ENCODE peak calls at places on chromosomes 16 and 17, in five cellular contexts. One of them, this sample, is unnamed.

GRCh38 chr17:27038676-27039075 is 255.2 kb upstream of the WSB1 start:
- DNase-seq in GM04504: no peak
- DNase-seq in activated T-helper 9 cell treated with anti-CD3 and anti-CD28 coated beads, Interleukin-2, amount 50 U/mL, for 16 hours: no peak
- DNase-seq in posterior cingulate gyrus: no peak
- DNase-seq in D721Med: no peak
- DNase-seq in this sample: no peak

GRCh38 chr17:62780273-62780672 is 27.8 kb downstream of the MARCHF10 start:
- DNase-seq in D721Med: no peak
- DNase-seq in activated T-helper 9 cell treated with anti-CD3 and anti-CD28 coated beads, Interleukin-2, amount 50 U/mL, for 16 hours: no peak
- DNase-seq in GM04504: no peak
- DNase-seq in posterior cingulate gyrus: no peak
- DNase-seq in this sample: no peak

GRCh38 chr16:46828943-46829342 is 2.0 kb downstream of the C16orf87 start:
- DNase-seq in D721Med: no peak
- DNase-seq in posterior cingulate gyrus: no peak
- DNase-seq in activated T-helper 9 cell treated with anti-CD3 and anti-CD28 coated beads, Interleukin-2, amount 50 U/mL, for 16 hours: no peak
- DNase-seq in GM04504: no peak
- DNase-seq in this sample: no peak

GRCh38 chr16:53370827-53371226 is 63.4 kb upstream of the RBL2 start:
- DNase-seq in activated T-helper 9 cell treated with anti-CD3 and anti-CD28 coated beads, Interleukin-2, amount 50 U/mL, for 16 hours: no peak
- DNase-seq in posterior cingulate gyrus: no peak
- DNase-seq in D721Med: no peak
- DNase-seq in GM04504: no peak
- DNase-seq in this sample: no peak

GRCh38 chr16:85182774-85183173 is 70.5 kb upstream of the CIBAR2 start:
- DNase-seq in GM04504: no peak
- DNase-seq in D721Med: no peak
- DNase-seq in posterior cingulate gyrus: no peak
- DNase-seq in activated T-helper 9 cell treated with anti-CD3 and anti-CD28 coated beads, Interleukin-2, amount 50 U/mL, for 16 hours: no peak
- DNase-seq in this sample: no peak

GRCh38 chr16:9534759-9535158 is 443.3 kb downstream of the HAPSTR1 start:
- DNase-seq in GM04504: no peak
- DNase-seq in activated T-helper 9 cell treated with anti-CD3 and anti-CD28 coated beads, Interleukin-2, amount 50 U/mL, for 16 hours: no peak
- DNase-seq in posterior cingulate gyrus: no peak
- DNase-seq in D721Med: no peak
- DNase-seq in this sample: no peak

GRCh38 chr17:9321862-9322261 is 253.8 kb downstream of the STX8 start:
- DNase-seq in GM04504: no peak
- DNase-seq in posterior cingulate gyrus: no peak
- DNase-seq in D721Med: no peak
- DNase-seq in activated T-helper 9 cell treated with anti-CD3 and anti-CD28 coated beads, Interleukin-2, amount 50 U/mL, for 16 hours: no peak
- DNase-seq in this sample: no peak

GRCh38 chr17:29115435-29115834 is 64.8 kb downstream of the MYO18A start:
- DNase-seq in activated T-helper 9 cell treated with anti-CD3 and anti-CD28 coated beads, Interleukin-2, amount 50 U/mL, for 16 hours: no peak
- DNase-seq in posterior cingulate gyrus: no peak
- DNase-seq in GM04504: no peak
- DNase-seq in D721Med: no peak
- DNase-seq in this sample: no peak

GRCh38 chr17:10156579-10157488 is 41.6 kb downstream of the GAS7 start:
- DNase-seq in posterior cingulate gyrus: no peak
- DNase-seq in GM04504: no peak
- DNase-seq in D721Med: no peak
- DNase-seq in activated T-helper 9 cell treated with anti-CD3 and anti-CD28 coated beads, Interleukin-2, amount 50 U/mL, for 16 hours: no peak
- DNase-seq in this sample: peak; percentile 40

GRCh38 chr17:2814499-2815341 is 18.5 kb downstream of the RAP1GAP2 start:
- DNase-seq in posterior cingulate gyrus: no peak
- DNase-seq in activated T-helper 9 cell treated with anti-CD3 and anti-CD28 coated beads, Interleukin-2, amount 50 U/mL, for 16 hours: peak; percentile 85
- DNase-seq in GM04504: no peak
- DNase-seq in D721Med: no peak
- DNase-seq in this sample: no peak

GRCh38 chr17:56297142-56297541 is 143.9 kb downstream of the ANKFN1 start:
- DNase-seq in GM04504: peak; percentile 26
- DNase-seq in activated T-helper 9 cell treated with anti-CD3 and anti-CD28 coated beads, Interleukin-2, amount 50 U/mL, for 16 hours: no peak
- DNase-seq in D721Med: no peak
- DNase-seq in posterior cingulate gyrus: no peak
- DNase-seq in this sample: no peak

GRCh38 chr17:2087597-2088211 is 32.8 kb downstream of the HIC1 start:
- DNase-seq in posterior cingulate gyrus: no peak
- DNase-seq in D721Med: no peak
- DNase-seq in GM04504: no peak
- DNase-seq in activated T-helper 9 cell treated with anti-CD3 and anti-CD28 coated beads, Interleukin-2, amount 50 U/mL, for 16 hours: peak; percentile 35
- DNase-seq in this sample: no peak

GRCh38 chr16:11398136-11398535 is 52.9 kb downstream of the RMI2 start:
- DNase-seq in GM04504: no peak
- DNase-seq in D721Med: no peak
- DNase-seq in posterior cingulate gyrus: no peak
- DNase-seq in activated T-helper 9 cell treated with anti-CD3 and anti-CD28 coated beads, Interleukin-2, amount 50 U/mL, for 16 hours: no peak
- DNase-seq in this sample: no peak

GRCh38 chr16:87062569-87063442 is 254.4 kb downstream of the C16orf95 start:
- DNase-seq in posterior cingulate gyrus: peak; percentile 53
- DNase-seq in activated T-helper 9 cell treated with anti-CD3 and anti-CD28 coated beads, Interleukin-2, amount 50 U/mL, for 16 hours: no peak
- DNase-seq in GM04504: no peak
- DNase-seq in D721Med: no peak
- DNase-seq in this sample: peak; percentile 9

GRCh38 chr17:83136931-83137330 is 57.5 kb downstream of the METRNL start:
- DNase-seq in D721Med: no peak
- DNase-seq in GM04504: no peak
- DNase-seq in posterior cingulate gyrus: no peak
- DNase-seq in activated T-helper 9 cell treated with anti-CD3 and anti-CD28 coated beads, Interleukin-2, amount 50 U/mL, for 16 hours: no peak
- DNase-seq in this sample: no peak

GRCh38 chr17:64202683-64203430 is 60.2 kb downstream of the TEX2 start:
- DNase-seq in posterior cingulate gyrus: peak; percentile 55
- DNase-seq in GM04504: no peak
- DNase-seq in activated T-helper 9 cell treated with anti-CD3 and anti-CD28 coated beads, Interleukin-2, amount 50 U/mL, for 16 hours: no peak
- DNase-seq in D721Med: no peak
- DNase-seq in this sample: peak; percentile 84

GRCh38 chr16:22307838-22308237 is 10.6 kb downstream of the POLR3E start:
- DNase-seq in activated T-helper 9 cell treated with anti-CD3 and anti-CD28 coated beads, Interleukin-2, amount 50 U/mL, for 16 hours: no peak
- DNase-seq in D721Med: no peak
- DNase-seq in GM04504: no peak
- DNase-seq in posterior cingulate gyrus: no peak
- DNase-seq in this sample: no peak

GRCh38 chr17:49564638-49565037 is 11.0 kb upstream of the NXPH3 start:
- DNase-seq in posterior cingulate gyrus: no peak
- DNase-seq in activated T-helper 9 cell treated with anti-CD3 and anti-CD28 coated beads, Interleukin-2, amount 50 U/mL, for 16 hours: no peak
- DNase-seq in D721Med: no peak
- DNase-seq in GM04504: no peak
- DNase-seq in this sample: no peak

GRCh38 chr17:42518046-42518754 is 17.8 kb upstream of the NAGLU start:
- DNase-seq in D721Med: no peak
- DNase-seq in GM04504: peak; percentile 96
- DNase-seq in activated T-helper 9 cell treated with anti-CD3 and anti-CD28 coated beads, Interleukin-2, amount 50 U/mL, for 16 hours: no peak
- DNase-seq in posterior cingulate gyrus: peak; percentile 19
- DNase-seq in this sample: no peak

GRCh38 chr16:86828653-86829052 is 250.3 kb downstream of the FOXL1 start:
- DNase-seq in GM04504: no peak
- DNase-seq in activated T-helper 9 cell treated with anti-CD3 and anti-CD28 coated beads, Interleukin-2, amount 50 U/mL, for 16 hours: no peak
- DNase-seq in D721Med: no peak
- DNase-seq in posterior cingulate gyrus: no peak
- DNase-seq in this sample: no peak

GRCh38 chr16:62741692-62742091 is 705.5 kb upstream of the CDH8 start:
- DNase-seq in posterior cingulate gyrus: no peak
- DNase-seq in D721Med: no peak
- DNase-seq in activated T-helper 9 cell treated with anti-CD3 and anti-CD28 coated beads, Interleukin-2, amount 50 U/mL, for 16 hours: no peak
- DNase-seq in GM04504: no peak
- DNase-seq in this sample: no peak

GRCh38 chr16:66150691-66151090 is 215.8 kb upstream of the CDH5 start:
- DNase-seq in posterior cingulate gyrus: no peak
- DNase-seq in GM04504: no peak
- DNase-seq in D721Med: no peak
- DNase-seq in activated T-helper 9 cell treated with anti-CD3 and anti-CD28 coated beads, Interleukin-2, amount 50 U/mL, for 16 hours: no peak
- DNase-seq in this sample: no peak

GRCh38 chr16:8716592-8716991 is 42.2 kb downstream of the ABAT start:
- DNase-seq in GM04504: no peak
- DNase-seq in D721Med: no peak
- DNase-seq in activated T-helper 9 cell treated with anti-CD3 and anti-CD28 coated beads, Interleukin-2, amount 50 U/mL, for 16 hours: no peak
- DNase-seq in posterior cingulate gyrus: no peak
- DNase-seq in this sample: no peak

GRCh38 chr16:74563828-74564263 is 43.1 kb downstream of the GLG1 start:
- DNase-seq in D721Med: no peak
- DNase-seq in GM04504: peak; percentile 8
- DNase-seq in activated T-helper 9 cell treated with anti-CD3 and anti-CD28 coated beads, Interleukin-2, amount 50 U/mL, for 16 hours: no peak
- DNase-seq in posterior cingulate gyrus: no peak
- DNase-seq in this sample: no peak